ENCODE peak calls at places on chromosomes 1 and 21, in ten cellular contexts. Q, I, X, Z, C, J, U, B, G and N are unnamed samples. For H3K4me1, the result is how much of the 10 kb centered on the place peaks cover.

GRCh38 chr1:238221738-238222137 is 331.0 kb upstream of the ZP4 start:
- DNase-seq in Q (no peak), I (no peak), X (no peak), Z (no peak), C (no peak), J (no peak), U (no peak), B (no peak), G (no peak), N (no peak)

GRCh38 chr1:232627645-232628334 is 2.1 kb downstream of the SIPA1L2 start:
- DNase-seq in Q (no peak), I (no peak), X (no peak), Z (peak), C (peak), J (no peak), U (no peak), B (no peak), G (no peak), N (no peak)

GRCh38 chr1:24142546-24143431 is at the start of gene IL22RA1:
- DNase-seq in Q (no peak), I (no peak), X (no peak), Z (no peak), C (no peak), J (peak), U (no peak), B (no peak), G (no peak), N (no peak)

GRCh38 chr1:28118640-28119307 is 30.4 kb upstream of the EYA3 start:
- DNase-seq in Q (no peak), I (no peak), X (no peak), Z (no peak), C (no peak), J (no peak), U (no peak), B (no peak), G (no peak), N (no peak)

GRCh38 chr1:56524263-56524662 is 55.1 kb downstream of the PLPP3 start:
- DNase-seq in Q (no peak), I (no peak), X (no peak), Z (no peak), C (no peak), J (no peak), U (no peak), B (no peak), G (no peak), N (no peak)

GRCh38 chr1:192861860-192862259 is 53.0 kb downstream of the RGS2 start:
- DNase-seq in Q (no peak), I (no peak), X (no peak), Z (no peak), C (no peak), J (no peak), U (no peak), B (no peak), G (no peak), N (no peak)

GRCh38 chr1:83547903-83548302 is 451.0 kb downstream of the TTLL7 start:
- DNase-seq in Q (no peak), I (no peak), X (no peak), Z (no peak), C (no peak), J (no peak), U (no peak), B (no peak), G (no peak), N (no peak)

GRCh38 chr1:39898648-39899603 is 2.8 kb downstream of the MYCL start:
- DNase-seq in Q (peak), I (peak), X (no peak), Z (peak), C (peak), J (peak), U (no peak), B (no peak), G (no peak), N (no peak)

GRCh38 chr1:220808501-220809186 is 21.9 kb downstream of the MTARC1 start:
- DNase-seq in Q (no peak), I (no peak), X (no peak), Z (no peak), C (no peak), J (no peak), U (no peak), B (no peak), G (no peak), N (no peak)

GRCh38 chr1:98201640-98202039 is 280.8 kb upstream of the DPYD start:
- DNase-seq in Q (no peak), I (no peak), X (no peak), Z (no peak), C (no peak), J (no peak), U (no peak), B (no peak), G (no peak), N (no peak)

GRCh38 chr21:42414928-42415769 is 11.4 kb downstream of the UBASH3A start:
- DNase-seq in Q (no peak), I (no peak), X (no peak), Z (no peak), C (no peak), J (peak), U (peak), B (no peak), G (no peak), N (no peak)

GRCh38 chr1:204494281-204495077 is at the start of gene PIK3C2B:
- DNase-seq in Q (peak), I (peak), X (peak), Z (peak), C (peak), J (peak), U (peak), B (peak), G (no peak), N (no peak)

GRCh38 chr21:42013338-42013737 is 3.2 kb upstream of the ZBTB21 start:
- DNase-seq in Q (no peak), I (no peak), X (no peak), Z (no peak), C (no peak), J (no peak), U (no peak), B (no peak), G (no peak), N (no peak)

GRCh38 chr1:200409203-200409760 is 554 bp downstream of the ZNF281 start:
- DNase-seq in Q (no peak), I (peak), X (no peak), Z (peak), C (peak), J (no peak), U (peak), B (peak), G (no peak), N (no peak)

GRCh38 chr1:180042994-180043622 is 88.5 kb downstream of the CEP350 start:
- DNase-seq in Q (no peak), I (no peak), X (no peak), Z (no peak), C (no peak), J (no peak), U (no peak), B (no peak), G (no peak), N (no peak)

GRCh38 chr21:32093758-32094463 is 184.9 kb downstream of the MIS18A start:
- DNase-seq in Q (no peak), I (no peak), X (no peak), Z (no peak), C (no peak), J (no peak), U (no peak), B (no peak), G (no peak), N (no peak)

GRCh38 chr1:4743978-4744750 is 89.8 kb downstream of the AJAP1 start:
- DNase-seq in Q (no peak), I (no peak), X (no peak), Z (peak), C (no peak), J (no peak), U (no peak), B (no peak), G (no peak), N (no peak)

GRCh38 chr1:175390081-175390481 is 197.5 kb upstream of the KIAA0040 start:
- DNase-seq in Q (no peak), I (no peak), X (no peak), Z (no peak), C (no peak), J (no peak), U (no peak), B (no peak), G (no peak), N (no peak)

GRCh38 chr21:38626311-38626710 is 128.0 kb upstream of the ERG start:
- DNase-seq in Q (no peak), I (no peak), X (no peak), Z (no peak), C (no peak), J (no peak), U (no peak), B (no peak), G (no peak), N (no peak)

GRCh38 chr1:246005067-246005466 is 502.0 kb downstream of the SMYD3 start:
- DNase-seq in Q (no peak), I (no peak), X (no peak), Z (no peak), C (no peak), J (no peak), U (no peak), B (no peak), G (no peak), N (no peak)

GRCh38 chr21:38773108-38774061 is 32.3 kb upstream of the ETS2 start:
- DNase-seq in Q (no peak), I (no peak), X (no peak), Z (no peak), C (no peak), J (peak), U (no peak), B (peak), G (peak), N (peak)

GRCh38 chr1:15016526-15016925 is 137.0 kb upstream of the TMEM51 start:
- DNase-seq in Q (no peak), I (no peak), X (no peak), Z (no peak), C (no peak), J (no peak), U (no peak), B (no peak), G (no peak), N (no peak)

GRCh38 chr1:55423376-55423775 is 208.2 kb upstream of the USP24 start:
- DNase-seq in Q (no peak), I (no peak), X (no peak), Z (no peak), C (no peak), J (no peak), U (no peak), B (no peak), G (no peak), N (no peak)

GRCh38 chr1:61131716-61132115 is 49.4 kb downstream of the NFIA start:
- DNase-seq in Q (no peak), I (no peak), X (no peak), Z (no peak), C (no peak), J (no peak), U (no peak), B (no peak), G (no peak), N (no peak)

GRCh38 chr21:39434950-39435349 is 10.6 kb downstream of the LCA5L start:
- DNase-seq in Q (no peak), I (no peak), X (no peak), Z (no peak), C (no peak), J (no peak), U (no peak), B (no peak), G (no peak), N (no peak)

GRCh38 chr1:64489707-64490106 is 19.8 kb downstream of the CACHD1 start:
- DNase-seq in Q (no peak), I (no peak), X (no peak), Z (no peak), C (no peak), J (no peak), U (no peak), B (no peak), G (no peak), N (no peak)

GRCh38 chr1:160169553-160170399 is 18.4 kb downstream of the ATP1A4 start:
- DNase-seq in Q (peak), I (no peak), X (no peak), Z (peak), C (peak), J (no peak), U (no peak), B (no peak), G (no peak), N (peak)

GRCh38 chr1:171566467-171566866 is 55.6 kb upstream of the MYOCOS start:
- DNase-seq in Q (no peak), I (no peak), X (no peak), Z (no peak), C (no peak), J (no peak), U (no peak), B (no peak), G (no peak), N (no peak)

GRCh38 chr1:185973645-185974044 is 239.5 kb downstream of the HMCN1 start:
- DNase-seq in Q (no peak), I (no peak), X (no peak), Z (no peak), C (no peak), J (no peak), U (no peak), B (no peak), G (no peak), N (no peak)

GRCh38 chr1:183894290-183894565 is 89.3 kb downstream of the RGL1 start:
- DNase-seq in Q (no peak), I (no peak), X (no peak), Z (no peak), C (no peak), J (no peak), U (no peak), B (no peak), G (no peak), N (no peak)
- H3K4me1 ChIP-seq in Q (under half), I (under half), X (under half), Z (under half), C (under half), J (under half), U (under half), B (under half), G (under half), N (under half)

GRCh38 chr1:94324168-94324544 is 86.8 kb upstream of the ARHGAP29 start:
- DNase-seq in Q (no peak), I (no peak), X (no peak), Z (no peak), C (no peak), J (no peak), U (no peak), B (no peak), G (no peak), N (no peak)

GRCh38 chr1:94325379-94326302 is 88.3 kb upstream of the ARHGAP29 start:
- DNase-seq in Q (no peak), I (no peak), X (no peak), Z (no peak), C (no peak), J (peak), U (no peak), B (no peak), G (no peak), N (no peak)

GRCh38 chr1:94321662-94322061 is 84.3 kb upstream of the ARHGAP29 start:
- DNase-seq in Q (no peak), I (no peak), X (no peak), Z (no peak), C (no peak), J (no peak), U (no peak), B (no peak), G (no peak), N (no peak)

GRCh38 chr1:94322696-94323095 is 85.3 kb upstream of the ARHGAP29 start:
- DNase-seq in Q (no peak), I (no peak), X (no peak), Z (no peak), C (no peak), J (peak), U (no peak), B (no peak), G (no peak), N (no peak)

DNA sequence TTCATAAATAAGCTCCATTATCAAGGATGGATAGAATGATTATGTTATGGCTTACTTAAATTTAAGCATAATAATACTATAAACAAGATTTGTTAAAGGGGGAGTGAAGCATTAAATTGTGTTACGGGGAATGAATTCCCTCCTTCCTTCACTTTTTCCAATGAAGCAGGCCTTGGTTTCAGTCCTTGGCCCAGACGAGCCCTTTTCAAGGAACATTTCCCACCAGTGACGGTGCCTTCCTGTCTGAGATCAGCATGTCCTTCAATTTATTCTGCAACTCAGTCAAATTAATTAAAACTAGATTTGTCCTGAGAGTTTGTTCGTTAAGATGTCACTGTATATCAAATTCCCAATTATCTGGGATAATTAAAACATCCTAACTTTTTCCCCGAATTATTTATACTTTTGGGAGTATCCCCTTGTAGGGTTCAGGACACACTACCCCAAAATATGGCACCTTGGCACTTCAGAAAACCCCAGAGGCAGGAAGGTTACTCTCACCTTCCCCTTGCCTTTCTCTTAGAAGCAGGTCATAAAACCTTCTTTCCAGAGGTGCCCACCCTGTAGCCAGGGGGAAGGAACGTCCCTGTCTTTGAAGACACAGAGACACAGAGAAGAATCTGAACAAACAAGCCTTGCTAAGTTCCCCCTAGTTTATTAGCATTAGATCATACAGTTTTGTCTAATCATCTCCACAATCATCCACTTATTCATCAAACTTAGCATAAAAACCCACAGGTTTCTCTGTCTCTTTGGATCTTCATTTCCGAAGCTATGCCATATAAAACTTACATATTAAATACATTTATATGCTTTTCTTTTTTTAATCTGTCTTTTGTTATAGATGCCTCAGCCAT is 86.2 kb upstream of the ARHGAP29 start:
- DNase-seq in Q (no peak), I (no peak), X (no peak), Z (no peak), C (no peak), J (no peak), U (no peak), B (no peak), G (no peak), N (no peak)
- H3K27ac ChIP-seq in Q (no peak), I (peak), X (peak), Z (no peak), C (no peak), J (peak), U (no peak), B (no peak), G (peak), N (peak)

GRCh38 chr1:47533176-47534039 is 95.6 kb downstream of the FOXD2 start:
- DNase-seq in Q (peak), I (peak), X (no peak), Z (no peak), C (peak), J (no peak), U (no peak), B (peak), G (no peak), N (peak)
- H3K4me1 ChIP-seq in Q (under half), I (under half), X (under half), Z (under half), C (under half), J (under half), U (under half), B (under half), G (under half), N (under half)

GRCh38 chr1:224067621-224068457 is 46.1 kb upstream of the FBXO28 start:
- DNase-seq in Q (no peak), I (no peak), X (no peak), Z (no peak), C (no peak), J (no peak), U (no peak), B (no peak), G (no peak), N (no peak)
- H3K27ac ChIP-seq in Q (no peak), I (no peak), X (no peak), Z (no peak), C (no peak), J (no peak), U (no peak), B (no peak), G (no peak), N (no peak)

DNA sequence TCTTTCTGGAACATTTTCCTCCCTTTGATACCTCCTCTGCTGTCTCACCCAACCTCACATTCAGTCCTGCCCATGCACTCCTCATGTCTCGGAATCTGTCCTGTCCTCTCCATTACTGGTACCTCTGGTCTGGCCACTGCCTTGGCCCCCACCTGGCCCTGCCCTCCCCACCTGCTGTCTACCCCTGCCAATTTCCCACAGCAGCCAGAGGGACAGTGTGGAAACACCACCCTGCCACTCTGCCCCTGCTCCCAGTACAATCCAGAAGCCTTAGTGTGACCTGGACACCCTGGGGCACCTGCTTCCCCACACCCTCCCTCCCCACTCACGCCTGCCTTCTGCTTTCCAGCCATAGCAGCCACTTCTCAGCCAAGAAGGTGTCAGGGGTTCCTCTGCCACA is 534.4 kb downstream of the MATN1 start:
- DNase-seq in Q (no peak), I (no peak), X (no peak), Z (no peak), C (no peak), J (no peak), U (no peak), B (no peak), G (no peak), N (no peak)
- H3K4me1 ChIP-seq in Q (under half), I (under half), X (under half), Z (under half), C (under half), J (under half), U (under half), B (under half), G (under half), N (under half)

DNA sequence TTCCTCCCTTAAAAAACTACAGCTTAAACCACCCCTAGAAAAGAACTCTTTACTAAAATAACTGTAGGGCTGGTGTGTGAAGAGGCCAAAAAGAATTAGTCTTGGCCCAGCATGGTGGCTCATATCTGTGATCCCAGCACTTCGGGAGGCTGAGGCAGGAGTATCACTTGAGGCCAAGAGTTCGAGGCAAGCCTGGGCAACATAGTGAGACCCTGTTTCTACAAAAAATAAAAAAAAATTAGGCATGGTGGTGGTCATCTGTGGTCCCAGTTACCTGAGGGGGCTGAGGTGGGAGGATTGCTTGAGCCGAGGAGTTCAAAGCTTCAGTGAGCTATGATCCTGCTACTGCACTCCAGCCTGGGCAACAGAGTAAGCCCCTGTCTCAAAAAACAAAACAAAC is 44.9 kb downstream of the BCAR3 start:
- DNase-seq in Q (no peak), I (no peak), X (no peak), Z (no peak), C (peak), J (no peak), U (no peak), B (no peak), G (no peak), N (no peak)
- H3K27ac ChIP-seq in Q (peak), I (peak), X (peak), Z (no peak), C (peak), J (no peak), U (no peak), B (peak), G (no peak), N (no peak)

GRCh38 chr1:12163210-12163609 is 3.6 kb upstream of the TNFRSF1B start:
- DNase-seq in Q (no peak), I (no peak), X (no peak), Z (no peak), C (no peak), J (no peak), U (no peak), B (no peak), G (no peak), N (no peak)

GRCh38 chr1:12159826-12160225 is 7.0 kb upstream of the TNFRSF1B start:
- DNase-seq in Q (no peak), I (no peak), X (no peak), Z (no peak), C (no peak), J (peak), U (peak), B (no peak), G (no peak), N (no peak)

GRCh38 chr1:12162459-12163137 is 4.2 kb upstream of the TNFRSF1B start:
- DNase-seq in Q (no peak), I (no peak), X (no peak), Z (no peak), C (no peak), J (no peak), U (no peak), B (no peak), G (no peak), N (no peak)

GRCh38 chr1:12161662-12162458 is 4.9 kb upstream of the TNFRSF1B start:
- DNase-seq in Q (no peak), I (peak), X (peak), Z (peak), C (no peak), J (peak), U (peak), B (peak), G (peak), N (peak)

DNA sequence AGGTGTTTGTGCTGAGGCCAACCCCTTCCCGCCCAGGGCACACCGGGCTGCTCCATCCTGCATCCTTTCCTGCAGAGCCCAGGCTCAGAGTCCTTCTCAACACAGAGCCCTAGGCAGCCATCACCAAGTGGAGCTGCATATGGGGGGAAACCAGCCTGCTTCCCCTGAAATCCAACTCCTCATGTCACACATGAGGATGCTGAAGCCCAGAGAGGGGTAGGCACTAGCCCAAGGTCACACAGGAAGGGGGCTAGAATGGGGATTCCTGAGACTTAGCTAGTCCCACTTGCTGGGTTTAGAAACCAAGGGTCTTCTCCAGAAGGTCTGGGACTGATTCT is 5.5 kb upstream of the TNFRSF1B start:
- DNase-seq in Q (no peak), I (no peak), X (no peak), Z (no peak), C (no peak), J (no peak), U (no peak), B (no peak), G (no peak), N (no peak)
- H3K4me1 ChIP-seq in Q (under half), I (half or more), X (under half), Z (under half), C (under half), J (half or more), U (half or more), B (under half), G (under half), N (under half)

GRCh38 chr1:52662645-52663313 is 29.8 kb downstream of the SHISAL2A start:
- DNase-seq in Q (peak), I (no peak), X (no peak), Z (no peak), C (peak), J (peak), U (no peak), B (no peak), G (no peak), N (no peak)
- H3K27ac ChIP-seq in Q (peak), I (no peak), X (no peak), Z (no peak), C (peak), J (no peak), U (no peak), B (no peak), G (no peak), N (no peak)